ENCODE peak calls at places on chromosomes 11 and 22, in seven cellular contexts. H is Right ventricle myocardium superior; G is mesenchymal stem cell; E is activated CD8-positive, alpha-beta memory T cell treated with anti-CD3 and anti-CD28 coated beads for 4 hours; V is upper lobe of right lung; I is hypothalamus; B is KG1. Y is an unnamed sample.

GRCh38 chr11:130979386-130979972 is 63.2 kb upstream of the SNX19 start:
- DNase-seq in H (no peak), G (peak; percentile 34), E (no peak), V (no peak), I (no peak), B (peak; percentile 5), Y (no peak)

GRCh38 chr11:72789493-72790131 is 4.2 kb downstream of the STARD10 start:
- DNase-seq in H (peak; percentile 70), G (peak; percentile 31), E (no peak), V (no peak), I (no peak), B (no peak), Y (no peak)

GRCh38 chr22:23790819-23791736 is 4.3 kb downstream of the SMARCB1 start:
- DNase-seq in H (peak; percentile 72), G (no peak), E (no peak), V (no peak), I (no peak), B (no peak), Y (no peak)

GRCh38 chr11:108534274-108534882 is 36.2 kb upstream of the POGLUT3 start:
- DNase-seq in H (no peak), G (no peak), E (no peak), V (no peak), I (no peak), B (no peak), Y (no peak)

GRCh38 chr22:38251355-38251720 is 21.5 kb downstream of the TMEM184B start:
- DNase-seq in H (no peak), G (no peak), E (no peak), V (no peak), I (no peak), B (no peak), Y (no peak)

GRCh38 chr11:109285465-109285864 is 136.5 kb upstream of the C11orf87 start:
- DNase-seq in H (no peak), G (no peak), E (no peak), V (no peak), I (no peak), B (no peak), Y (no peak)

GRCh38 chr11:57460756-57461749 is 725 bp downstream of the RTN4RL2 start:
- DNase-seq in H (peak; percentile 50), G (no peak), E (no peak), V (no peak), I (no peak), B (no peak), Y (no peak)

GRCh38 chr11:3886985-3887384 is 31.5 kb downstream of the STIM1 start:
- DNase-seq in H (no peak), G (no peak), E (no peak), V (no peak), I (no peak), B (no peak), Y (no peak)

GRCh38 chr11:115760921-115761320 is 256.7 kb upstream of the CADM1 start:
- DNase-seq in H (no peak), G (no peak), E (no peak), V (no peak), I (no peak), B (no peak), Y (no peak)

GRCh38 chr11:71502026-71502425 is 25.0 kb upstream of the KRTAP5-7 start:
- DNase-seq in H (no peak), G (no peak), E (no peak), V (no peak), I (no peak), B (no peak), Y (peak; percentile 26)

GRCh38 chr11:60864856-60865513 is 2.4 kb upstream of the ZP1 start:
- DNase-seq in H (no peak), G (no peak), E (no peak), V (peak; percentile 26), I (no peak), B (no peak), Y (peak; percentile 38)

GRCh38 chr22:20298110-20298802 is 21.6 kb downstream of the DGCR6L start:
- DNase-seq in H (no peak), G (no peak), E (no peak), V (no peak), I (no peak), B (no peak), Y (no peak)

GRCh38 chr11:66336234-66337102 is at the start of gene RIN1:
- DNase-seq in H (peak; percentile 69), G (peak; percentile 100), E (no peak), V (peak; percentile 78), I (peak; percentile 18), B (no peak), Y (peak; percentile 85)

GRCh38 chr11:10878408-10879214 is 20.8 kb upstream of the ZBED5 start:
- DNase-seq in H (no peak), G (peak; percentile 77), E (no peak), V (no peak), I (no peak), B (peak; percentile 25), Y (no peak)

GRCh38 chr22:49903322-49904039 is 14.8 kb downstream of the ALG12 start:
- DNase-seq in H (no peak), G (no peak), E (no peak), V (peak; percentile 42), I (no peak), B (no peak), Y (no peak)

GRCh38 chr11:72234514-72234830 is 9.5 kb downstream of the PHOX2A start:
- DNase-seq in H (no peak), G (no peak), E (no peak), V (no peak), I (no peak), B (no peak), Y (no peak)

GRCh38 chr11:125410091-125410490 is 86.0 kb downstream of the FEZ1 start:
- DNase-seq in H (no peak), G (peak; percentile 70), E (no peak), V (peak; percentile 46), I (no peak), B (no peak), Y (no peak)

GRCh38 chr22:24157783-24158170 is 23.5 kb upstream of the SUSD2 start:
- DNase-seq in H (no peak), G (no peak), E (no peak), V (no peak), I (no peak), B (no peak), Y (no peak)

Y was measured in cardiac septum.